ENCODE peak calls at places on chromosome 19, in four cellular contexts. One of them, this sample, is unnamed.

GRCh38 chr19:46674416-46675178 is 13.6 kb upstream of the DACT3 start:
- DNase-seq in prostate gland: no peak
- DNase-seq in cardiac fibroblast: no peak
- DNase-seq in sigmoid colon: no peak
- DNase-seq in this sample: no peak

GRCh38 chr19:29800086-29800825 is 11.5 kb upstream of the CCNE1 start:
- DNase-seq in prostate gland: no peak
- DNase-seq in cardiac fibroblast: no peak
- DNase-seq in sigmoid colon: no peak
- DNase-seq in this sample: no peak

GRCh38 chr19:19655641-19656343 is 7.7 kb downstream of the ATP13A1 start:
- DNase-seq in prostate gland: no peak
- DNase-seq in cardiac fibroblast: no peak
- DNase-seq in sigmoid colon: no peak
- DNase-seq in this sample: no peak

GRCh38 chr19:11510444-11510843 is 4.8 kb upstream of the ZNF653 start:
- DNase-seq in prostate gland: no peak
- DNase-seq in cardiac fibroblast: no peak
- DNase-seq in sigmoid colon: no peak
- DNase-seq in this sample: no peak

GRCh38 chr19:57675881-57676280 is 5.9 kb upstream of the ZNF551 start:
- DNase-seq in prostate gland: no peak
- DNase-seq in cardiac fibroblast: peak; percentile 81
- DNase-seq in sigmoid colon: no peak
- DNase-seq in this sample: no peak

GRCh38 chr19:2399582-2399981 is 27.8 kb downstream of the TIMM13 start:
- DNase-seq in prostate gland: no peak
- DNase-seq in cardiac fibroblast: no peak
- DNase-seq in sigmoid colon: no peak
- DNase-seq in this sample: no peak

GRCh38 chr19:384801-385169 is 24.2 kb downstream of the C2CD4C start:
- DNase-seq in prostate gland: no peak
- DNase-seq in cardiac fibroblast: no peak
- DNase-seq in sigmoid colon: no peak
- DNase-seq in this sample: no peak

GRCh38 chr19:31111741-31112140 is 237.5 kb downstream of the TSHZ3 start:
- DNase-seq in prostate gland: no peak
- DNase-seq in cardiac fibroblast: no peak
- DNase-seq in sigmoid colon: no peak
- DNase-seq in this sample: no peak

GRCh38 chr19:24052811-24053210 is 34.2 kb upstream of the ZNF254 start:
- DNase-seq in prostate gland: no peak
- DNase-seq in cardiac fibroblast: peak; percentile 42
- DNase-seq in sigmoid colon: no peak
- DNase-seq in this sample: no peak

GRCh38 chr19:10690351-10690781 is 10.9 kb upstream of the QTRT1 start:
- DNase-seq in prostate gland: no peak
- DNase-seq in cardiac fibroblast: peak; percentile 97
- DNase-seq in sigmoid colon: no peak
- DNase-seq in this sample: peak; percentile 26

GRCh38 chr19:45824041-45824471 is 8.9 kb upstream of the RSPH6A start:
- DNase-seq in prostate gland: peak; percentile 59
- DNase-seq in cardiac fibroblast: peak; percentile 14
- DNase-seq in sigmoid colon: no peak
- DNase-seq in this sample: no peak

GRCh38 chr19:22422220-22422619 is at the start of gene ZNF98:
- DNase-seq in prostate gland: no peak
- DNase-seq in cardiac fibroblast: no peak
- DNase-seq in sigmoid colon: peak; percentile 78
- DNase-seq in this sample: no peak

GRCh38 chr19:4502282-4503223 is 15.7 kb downstream of the PLIN4 start:
- DNase-seq in prostate gland: no peak
- DNase-seq in cardiac fibroblast: no peak
- DNase-seq in sigmoid colon: peak; percentile 62
- DNase-seq in this sample: no peak

GRCh38 chr19:44800461-44800860 is 8.4 kb upstream of the BCAM start:
- DNase-seq in prostate gland: peak; percentile 85
- DNase-seq in cardiac fibroblast: peak; percentile 75
- DNase-seq in sigmoid colon: peak; percentile 91
- DNase-seq in this sample: no peak

GRCh38 chr19:16067205-16067938 is 8.9 kb upstream of the TPM4 start:
- DNase-seq in prostate gland: peak; percentile 94
- DNase-seq in cardiac fibroblast: peak; percentile 90
- DNase-seq in sigmoid colon: peak; percentile 97
- DNase-seq in this sample: no peak

GRCh38 chr19:1837625-1838105 is 10.6 kb downstream of the REXO1 start:
- DNase-seq in prostate gland: no peak
- DNase-seq in cardiac fibroblast: peak; percentile 36
- DNase-seq in sigmoid colon: no peak
- DNase-seq in this sample: no peak

GRCh38 chr19:35085947-35086346 is 29.7 kb upstream of the FXYD3 start:
- DNase-seq in prostate gland: no peak
- DNase-seq in cardiac fibroblast: no peak
- DNase-seq in sigmoid colon: no peak
- DNase-seq in this sample: no peak

GRCh38 chr19:13794752-13795589 is at the start of gene ZSWIM4:
- DNase-seq in prostate gland: peak; percentile 99
- DNase-seq in cardiac fibroblast: peak; percentile 99
- DNase-seq in sigmoid colon: peak; percentile 100
- DNase-seq in this sample: peak; percentile 79

GRCh38 chr19:5340637-5341447 is at the start of gene PTPRS:
- DNase-seq in prostate gland: peak; percentile 58
- DNase-seq in cardiac fibroblast: peak; percentile 71
- DNase-seq in sigmoid colon: peak; percentile 88
- DNase-seq in this sample: no peak

GRCh38 chr19:53989600-53990533 is 1.6 kb upstream of the CACNG6 start:
- DNase-seq in prostate gland: no peak
- DNase-seq in cardiac fibroblast: peak; percentile 46
- DNase-seq in sigmoid colon: no peak
- DNase-seq in this sample: no peak

GRCh38 chr19:4278010-4278409 is 1.1 kb upstream of the SHD start:
- DNase-seq in prostate gland: no peak
- DNase-seq in cardiac fibroblast: no peak
- DNase-seq in sigmoid colon: no peak
- DNase-seq in this sample: no peak

GRCh38 chr19:54201980-54202379 is 1.3 kb downstream of the RPS9 start:
- DNase-seq in prostate gland: no peak
- DNase-seq in cardiac fibroblast: peak; percentile 27
- DNase-seq in sigmoid colon: no peak
- DNase-seq in this sample: no peak

GRCh38 chr19:32041681-32042292 is 303.6 kb upstream of the ZNF507 start:
- DNase-seq in prostate gland: peak; percentile 52
- DNase-seq in cardiac fibroblast: peak; percentile 28
- DNase-seq in sigmoid colon: no peak
- DNase-seq in this sample: no peak

GRCh38 chr19:6375411-6376010 is at the start of gene PSPN:
- DNase-seq in prostate gland: no peak
- DNase-seq in cardiac fibroblast: no peak
- DNase-seq in sigmoid colon: peak; percentile 69
- DNase-seq in this sample: no peak

GRCh38 chr19:46924874-46925547 is 64.2 kb downstream of the ARHGAP35 start:
- DNase-seq in prostate gland: peak; percentile 78
- DNase-seq in cardiac fibroblast: no peak
- DNase-seq in sigmoid colon: no peak
- DNase-seq in this sample: no peak

GRCh38 chr19:41909706-41910105 is 18.5 kb downstream of the ERFL start:
- DNase-seq in prostate gland: no peak
- DNase-seq in cardiac fibroblast: no peak
- DNase-seq in sigmoid colon: no peak
- DNase-seq in this sample: no peak

GRCh38 chr19:55624109-55625003 is at the start of gene ZNF784:
- DNase-seq in prostate gland: peak; percentile 93
- DNase-seq in cardiac fibroblast: peak; percentile 95
- DNase-seq in sigmoid colon: peak; percentile 97
- DNase-seq in this sample: no peak

GRCh38 chr19:1001538-1002166 is 1.4 kb downstream of the GRIN3B start:
- DNase-seq in prostate gland: no peak
- DNase-seq in cardiac fibroblast: no peak
- DNase-seq in sigmoid colon: no peak
- DNase-seq in this sample: no peak

GRCh38 chr19:36003284-36003683 is 5.3 kb downstream of the SYNE4 start:
- DNase-seq in prostate gland: no peak
- DNase-seq in cardiac fibroblast: no peak
- DNase-seq in sigmoid colon: no peak
- DNase-seq in this sample: no peak

GRCh38 chr19:43610493-43610892 is 1.4 kb upstream of the SRRM5 start:
- DNase-seq in prostate gland: no peak
- DNase-seq in cardiac fibroblast: peak; percentile 18
- DNase-seq in sigmoid colon: no peak
- DNase-seq in this sample: no peak
- H3K4me3 ChIP-seq in prostate gland: no peak overlapping the region
- H3K4me3 ChIP-seq in cardiac fibroblast: no peak overlapping the region
- H3K4me3 ChIP-seq in sigmoid colon: no peak overlapping the region
- H3K4me3 ChIP-seq in this sample: no peak overlapping the region

DNA sequence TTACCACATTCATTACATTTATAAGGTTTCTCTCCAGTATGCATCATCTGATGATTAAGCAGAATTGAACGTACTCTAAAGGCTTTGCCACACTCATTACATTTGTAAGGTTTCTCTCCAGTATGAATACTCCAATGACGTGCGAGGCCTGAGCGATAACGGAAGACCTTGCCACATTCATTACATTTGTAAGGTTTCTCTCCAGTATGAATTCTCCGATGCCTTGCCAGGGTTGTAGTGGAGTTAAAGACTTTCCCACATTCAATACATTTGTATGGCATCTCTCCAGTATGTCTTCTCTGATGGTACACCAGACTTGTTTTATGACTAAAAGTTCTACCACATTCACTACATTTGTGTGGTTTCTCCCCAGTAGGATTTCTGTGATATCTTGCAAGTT is 16.8 kb upstream of the ZNF432 start:
- DNase-seq in prostate gland: no peak
- DNase-seq in cardiac fibroblast: no peak
- DNase-seq in sigmoid colon: no peak
- DNase-seq in this sample: no peak
- H3K4me3 ChIP-seq in prostate gland: no peak overlapping the region
- H3K4me3 ChIP-seq in cardiac fibroblast: no peak overlapping the region
- H3K4me3 ChIP-seq in sigmoid colon: no peak overlapping the region
- H3K4me3 ChIP-seq in this sample: no peak overlapping the region

GRCh38 chr19:17718467-17718987 is 753 bp upstream of the MAP1S start:
- DNase-seq in prostate gland: no peak
- DNase-seq in cardiac fibroblast: no peak
- DNase-seq in sigmoid colon: no peak
- DNase-seq in this sample: no peak
- H3K4me3 ChIP-seq in prostate gland: no peak overlapping the region
- H3K4me3 ChIP-seq in cardiac fibroblast: no peak overlapping the region
- H3K4me3 ChIP-seq in sigmoid colon: peak overlapping the region; percentile 98
- H3K4me3 ChIP-seq in this sample: no peak overlapping the region

GRCh38 chr19:18465964-18466339 is 28.0 kb upstream of the ISYNA1 start:
- DNase-seq in prostate gland: no peak
- DNase-seq in cardiac fibroblast: no peak
- DNase-seq in sigmoid colon: peak; percentile 69
- DNase-seq in this sample: no peak
- H3K4me3 ChIP-seq in prostate gland: no peak overlapping the region
- H3K4me3 ChIP-seq in cardiac fibroblast: no peak overlapping the region
- H3K4me3 ChIP-seq in sigmoid colon: no peak overlapping the region
- H3K4me3 ChIP-seq in this sample: no peak overlapping the region

DNA sequence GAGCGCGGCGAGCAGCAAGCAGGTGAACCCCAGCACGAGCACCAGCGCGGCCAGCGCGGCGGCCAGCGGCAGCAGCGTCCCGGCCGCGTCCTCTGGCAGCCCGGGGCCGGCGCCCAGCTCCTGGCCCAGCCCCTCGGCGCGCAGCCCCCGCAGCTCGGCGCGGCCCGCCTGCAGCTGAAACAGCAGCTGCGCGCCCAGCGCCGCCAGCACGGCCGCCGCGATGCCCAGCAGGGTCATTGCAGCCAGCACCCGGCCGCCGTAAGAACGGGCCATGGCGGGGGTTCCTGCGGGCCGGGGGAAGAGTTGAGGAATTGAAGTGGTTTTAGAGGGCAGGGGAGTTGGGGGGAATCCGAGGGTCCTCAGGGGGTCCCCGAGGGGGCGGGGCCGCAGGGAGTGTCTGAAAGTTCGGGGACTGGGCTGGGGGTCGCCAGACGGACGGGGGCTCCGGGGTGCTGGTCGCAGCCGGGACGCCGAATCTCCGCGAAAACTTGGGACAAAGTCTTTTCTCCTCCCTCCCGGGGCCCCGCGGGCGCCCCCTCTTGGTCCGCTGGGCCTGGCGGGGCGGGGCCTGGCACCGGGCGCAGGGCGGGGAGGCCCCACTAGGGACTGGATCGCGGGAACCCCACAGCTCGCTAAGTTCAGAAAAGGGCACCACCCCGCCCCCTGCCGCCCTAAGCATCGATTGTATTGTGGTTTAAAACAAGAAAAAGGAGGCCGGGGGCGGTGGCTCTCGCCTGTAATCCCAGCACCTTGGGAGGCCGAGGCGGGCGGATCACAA is at the start of gene TMEM221:
- DNase-seq in prostate gland: no peak
- DNase-seq in cardiac fibroblast: peak; percentile 30
- DNase-seq in sigmoid colon: peak; percentile 81
- DNase-seq in this sample: no peak
- H3K4me3 ChIP-seq in prostate gland: peak within 1 kb of the TSS; percentile 33
- H3K4me3 ChIP-seq in cardiac fibroblast: peak within 1 kb of the TSS; percentile 43
- H3K4me3 ChIP-seq in sigmoid colon: peak within 1 kb of the TSS; percentile 41
- H3K4me3 ChIP-seq in this sample: peak within 1 kb of the TSS; percentile 36

GRCh38 chr19:48715681-48716171 is 3.8 kb downstream of the MAMSTR start:
- DNase-seq in prostate gland: no peak
- DNase-seq in cardiac fibroblast: peak; percentile 12
- DNase-seq in sigmoid colon: peak; percentile 78
- DNase-seq in this sample: no peak
- H3K4me3 ChIP-seq in prostate gland: no peak overlapping the region
- H3K4me3 ChIP-seq in cardiac fibroblast: peak overlapping the region; percentile 64
- H3K4me3 ChIP-seq in sigmoid colon: no peak overlapping the region
- H3K4me3 ChIP-seq in this sample: no peak overlapping the region

GRCh38 chr19:50331187-50332013 is 2.2 kb upstream of the KCNC3 start:
- DNase-seq in prostate gland: no peak
- DNase-seq in cardiac fibroblast: no peak
- DNase-seq in sigmoid colon: no peak
- DNase-seq in this sample: no peak

GRCh38 chr19:50332264-50333038 is 3.3 kb upstream of the KCNC3 start:
- DNase-seq in prostate gland: no peak
- DNase-seq in cardiac fibroblast: no peak
- DNase-seq in sigmoid colon: no peak
- DNase-seq in this sample: no peak

GRCh38 chr19:50333235-50333736 is 4.1 kb upstream of the KCNC3 start:
- DNase-seq in prostate gland: peak; percentile 88
- DNase-seq in cardiac fibroblast: peak; percentile 87
- DNase-seq in sigmoid colon: peak; percentile 91
- DNase-seq in this sample: peak; percentile 66

GRCh38 chr19:50330365-50331078 is 1.3 kb upstream of the KCNC3 start:
- DNase-seq in prostate gland: peak; percentile 69
- DNase-seq in cardiac fibroblast: peak; percentile 9
- DNase-seq in sigmoid colon: no peak
- DNase-seq in this sample: no peak

GRCh38 chr19:50332014-50332263 is 2.8 kb upstream of the KCNC3 start:
- DNase-seq in prostate gland: no peak
- DNase-seq in cardiac fibroblast: no peak
- DNase-seq in sigmoid colon: no peak
- DNase-seq in this sample: no peak
- H3K4me3 ChIP-seq in prostate gland: no peak overlapping the region
- H3K4me3 ChIP-seq in cardiac fibroblast: no peak overlapping the region
- H3K4me3 ChIP-seq in sigmoid colon: no peak overlapping the region
- H3K4me3 ChIP-seq in this sample: peak overlapping the region; percentile 70

This sample was measured in epithelial cell of proximal tubule.